ENCODE peak calls at places on chromosomes 7 and 10, in six cellular contexts. M is breast epithelium, L is HepG2, Z is tibial artery, D is left lung, Y is right atrium auricular region. U is an unnamed sample. For H3K9me3 and H3K4me1, the result is how much of the 10 kb centered on the place peaks cover.

GRCh38 chr10:21976739-21977138 is 26.8 kb downstream of the DNAJC1 start:
- DNase-seq in M (no peak), L (no peak), Z (no peak), D (no peak), Y (no peak), U (no peak)

GRCh38 chr7:143003393-143004051 is 23.4 kb downstream of the OR9A2 start:
- DNase-seq in M (no peak), L (peak), Z (no peak), D (no peak), Y (no peak), U (peak)

GRCh38 chr7:87810130-87810529 is 66.0 kb downstream of the SLC25A40 start:
- DNase-seq in M (no peak), L (no peak), Z (no peak), D (no peak), Y (no peak), U (no peak)

GRCh38 chr7:30430777-30431176 is 47.8 kb downstream of the NOD1 start:
- DNase-seq in M (no peak), L (no peak), Z (no peak), D (no peak), Y (no peak), U (no peak)

GRCh38 chr7:46859963-46860475 is 721.9 kb downstream of the TNS3 start:
- DNase-seq in M (no peak), L (no peak), Z (no peak), D (peak), Y (no peak), U (no peak)

GRCh38 chr7:95905165-95905564 is 132.8 kb downstream of the DYNC1I1 start:
- DNase-seq in M (no peak), L (no peak), Z (no peak), D (no peak), Y (no peak), U (no peak)

GRCh38 chr7:127654404-127655392 is 2.7 kb downstream of the SND1 start:
- DNase-seq in M (no peak), L (no peak), Z (no peak), D (no peak), Y (no peak), U (no peak)

GRCh38 chr7:19674266-19674960 is 34.4 kb downstream of the POLR1F start:
- DNase-seq in M (no peak), L (no peak), Z (no peak), D (no peak), Y (no peak), U (no peak)

GRCh38 chr7:144821069-144821468 is 14.8 kb downstream of the TPK1 start:
- DNase-seq in M (no peak), L (no peak), Z (no peak), D (no peak), Y (no peak), U (no peak)

GRCh38 chr7:128790297-128791037 is 1.3 kb upstream of the CCDC136 start:
- DNase-seq in M (no peak), L (no peak), Z (no peak), D (no peak), Y (no peak), U (no peak)

GRCh38 chr7:157861031-157861491 is 524.3 kb downstream of the DNAJB6 start:
- DNase-seq in M (no peak), L (no peak), Z (no peak), D (no peak), Y (no peak), U (no peak)

GRCh38 chr7:157863906-157864810 is 527.4 kb downstream of the DNAJB6 start:
- DNase-seq in M (no peak), L (no peak), Z (no peak), D (no peak), Y (no peak), U (no peak)

GRCh38 chr7:157863176-157863575 is 526.4 kb downstream of the DNAJB6 start:
- DNase-seq in M (no peak), L (no peak), Z (no peak), D (no peak), Y (no peak), U (no peak)

GRCh38 chr7:157861551-157861950 is 524.7 kb downstream of the DNAJB6 start:
- DNase-seq in M (no peak), L (no peak), Z (no peak), D (no peak), Y (no peak), U (no peak)

DNA sequence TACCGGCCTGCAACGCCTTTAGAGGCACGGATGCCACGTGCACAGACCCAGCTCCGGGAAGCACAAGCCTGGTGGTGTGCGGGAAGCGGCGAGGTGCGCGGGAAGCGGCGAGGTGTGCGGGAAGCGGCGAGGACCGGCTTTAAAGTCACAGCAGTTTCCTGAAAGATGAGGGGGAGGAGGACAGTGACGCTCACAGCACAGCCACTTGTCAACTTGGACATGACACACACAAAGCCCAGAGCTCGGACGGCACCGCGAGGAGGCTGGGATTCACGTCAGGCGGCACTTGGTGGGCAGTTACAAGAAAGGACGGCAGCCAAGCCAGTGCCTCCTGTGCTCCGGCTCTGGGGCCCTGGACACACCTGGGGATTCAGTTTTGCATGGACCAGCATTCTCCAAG is 525.9 kb downstream of the DNAJB6 start:
- DNase-seq in M (no peak), L (no peak), Z (no peak), D (no peak), Y (no peak), U (no peak)
- H3K9me3 ChIP-seq in M (under half), L (under half), Z (under half), D (under half), Y (under half), U (under half)

GRCh38 chr10:77921395-77921794 is 5.2 kb downstream of the DLG5 start:
- DNase-seq in M (no peak), L (no peak), Z (no peak), D (no peak), Y (no peak), U (no peak)
- H3K4me1 ChIP-seq in M (under half), L (half or more), Z (under half), D (under half), Y (under half), U (under half)

DNA sequence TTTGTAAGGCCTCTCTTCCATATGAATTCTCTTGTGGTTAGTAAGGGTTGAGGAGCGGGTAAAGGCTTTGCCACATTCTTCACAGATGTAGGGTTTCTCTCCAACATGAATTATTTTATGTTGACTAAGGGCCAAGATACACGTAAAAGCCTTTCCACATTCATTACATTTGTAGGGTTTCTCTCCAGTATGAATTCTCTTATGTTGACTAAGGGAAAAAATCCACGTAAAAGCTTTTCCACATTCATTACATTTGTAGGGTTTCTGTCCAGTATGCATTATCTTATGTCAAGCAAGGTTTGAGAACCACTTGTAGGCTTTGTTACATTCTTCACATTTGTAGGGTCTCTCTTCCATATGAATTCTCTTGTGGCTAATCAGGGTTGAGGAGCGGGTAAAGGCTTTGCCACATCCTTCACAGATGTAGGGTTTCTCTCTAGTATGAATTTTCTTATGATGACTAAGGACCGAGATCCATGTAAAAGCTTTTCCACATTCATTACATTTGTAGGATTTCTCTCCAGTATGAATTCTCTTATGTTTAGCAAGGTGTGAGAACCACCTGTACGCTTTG is 493.0 kb downstream of the ZNF479 start:
- DNase-seq in M (no peak), L (no peak), Z (no peak), D (no peak), Y (no peak), U (no peak)
- H3K9me3 ChIP-seq in M (under half), L (half or more), Z (half or more), D (under half), Y (half or more), U (under half)

GRCh38 chr10:127923646-127924045 is 16.7 kb downstream of the PTPRE start:
- DNase-seq in M (no peak), L (no peak), Z (no peak), D (no peak), Y (no peak), U (no peak)

GRCh38 chr10:127922675-127923366 is 15.9 kb downstream of the PTPRE start:
- DNase-seq in M (peak), L (peak), Z (peak), D (peak), Y (peak), U (peak)

GRCh38 chr10:127921751-127922140 is 14.8 kb downstream of the PTPRE start:
- DNase-seq in M (no peak), L (no peak), Z (no peak), D (no peak), Y (no peak), U (peak)

GRCh38 chr10:127921075-127921750 is 14.3 kb downstream of the PTPRE start:
- DNase-seq in M (no peak), L (no peak), Z (no peak), D (no peak), Y (no peak), U (no peak)

GRCh38 chr10:127922206-127922605 is 15.3 kb downstream of the PTPRE start:
- DNase-seq in M (no peak), L (no peak), Z (no peak), D (peak), Y (no peak), U (no peak)
- H3K4me1 ChIP-seq in M (under half), L (under half), Z (under half), D (half or more), Y (under half), U (under half)

DNA sequence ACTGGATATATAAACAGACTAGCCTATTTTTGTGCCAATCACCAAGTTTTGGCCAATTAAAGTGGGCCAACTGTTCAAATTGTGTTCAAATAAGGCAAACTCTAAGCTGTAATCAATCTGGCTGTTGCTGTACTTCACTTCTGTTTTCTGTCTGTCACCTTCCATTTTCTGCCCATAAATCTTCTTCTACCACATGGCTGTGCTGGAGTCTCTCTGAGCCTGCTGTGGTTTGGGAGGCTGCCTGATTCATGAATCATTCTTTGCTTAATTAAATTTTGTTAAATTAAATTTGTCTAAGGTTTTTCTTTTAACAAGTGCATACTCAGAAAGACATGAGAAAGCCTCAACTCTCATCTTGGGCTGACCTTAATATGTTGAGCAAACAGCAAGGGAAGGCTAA is 172.6 kb upstream of the VIPR2 start:
- DNase-seq in M (no peak), L (no peak), Z (no peak), D (no peak), Y (no peak), U (no peak)
- H3K9me3 ChIP-seq in M (under half), L (under half), Z (under half), D (under half), Y (under half), U (under half)

DNA sequence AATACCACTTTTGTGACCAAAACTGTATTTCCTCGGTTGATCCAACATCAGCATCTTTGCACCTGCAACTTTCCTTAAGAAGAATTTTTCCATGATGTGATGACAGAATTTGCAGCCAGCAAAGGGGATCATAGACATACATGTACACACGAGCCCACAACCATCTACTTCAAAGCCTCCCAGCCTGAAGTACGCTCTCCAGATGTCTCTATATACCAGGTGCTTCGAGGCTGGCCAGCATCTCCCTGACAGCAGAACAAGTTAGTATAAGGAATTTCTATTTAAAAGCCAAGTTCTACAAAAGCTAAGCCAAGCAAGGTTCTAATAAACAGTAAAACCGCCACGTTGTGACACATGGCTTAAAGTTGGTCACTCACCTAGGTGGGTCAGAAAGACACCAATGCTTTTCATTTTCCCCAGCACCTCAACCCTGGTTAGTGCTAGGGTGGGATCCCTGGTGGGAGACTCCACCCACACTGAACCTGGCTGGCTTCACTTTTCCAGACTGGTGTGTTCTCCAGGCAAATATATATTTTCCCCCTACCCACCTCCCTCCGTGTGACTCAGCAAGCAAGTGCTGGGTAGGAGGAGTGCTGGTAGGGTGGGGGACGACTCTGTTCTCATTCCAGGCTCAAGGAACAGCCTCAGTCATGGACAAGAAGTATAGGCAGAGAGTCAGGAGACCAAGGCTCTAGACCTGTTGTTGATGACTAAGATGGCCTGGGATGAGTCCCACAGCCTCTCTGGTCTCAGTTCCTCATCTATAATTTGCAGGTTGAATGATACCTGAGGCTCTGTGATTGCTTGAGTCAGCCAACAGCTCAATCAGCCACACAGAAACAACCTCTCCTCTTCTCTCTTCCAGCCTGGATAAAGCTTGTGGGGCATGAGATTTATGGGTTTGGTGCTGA is 328.2 kb downstream of the KCNMA1 start:
- DNase-seq in M (no peak), L (no peak), Z (no peak), D (no peak), Y (no peak), U (no peak)
- H3K4me1 ChIP-seq in M (under half), L (under half), Z (under half), D (under half), Y (under half), U (under half)

DNA sequence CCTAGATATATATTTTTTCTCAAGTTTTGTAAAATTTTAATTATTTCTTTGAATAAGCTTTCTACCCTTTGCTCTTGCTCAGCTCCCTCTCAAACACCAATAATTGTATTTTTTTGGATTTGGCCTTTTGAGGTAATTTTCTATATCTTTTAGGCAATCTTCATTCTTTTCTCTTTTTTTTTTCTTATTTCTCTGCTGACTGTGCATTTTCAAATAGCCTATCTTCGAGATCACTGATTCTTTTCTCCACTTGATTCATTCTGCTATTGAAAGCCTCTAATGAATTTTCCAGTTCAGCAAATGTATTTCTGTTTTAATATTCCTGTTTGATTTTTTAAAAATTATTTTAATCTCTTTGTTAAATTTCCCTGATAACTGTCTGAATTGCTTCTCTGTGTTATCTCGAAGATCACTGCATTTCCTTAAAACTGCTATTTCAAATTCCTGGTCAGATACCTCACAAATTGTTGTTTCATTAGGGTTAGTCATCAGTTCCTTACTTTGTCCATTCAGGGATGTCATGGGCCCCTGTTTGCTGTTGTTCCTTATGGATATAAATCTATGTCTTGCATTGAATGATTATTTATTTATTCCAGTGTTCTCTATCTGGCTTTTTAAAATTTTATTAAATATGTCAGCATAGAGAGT is 100.1 kb upstream of the UNC5B start:
- DNase-seq in M (no peak), L (no peak), Z (no peak), D (no peak), Y (no peak), U (no peak)
- H3K9me3 ChIP-seq in M (under half), L (under half), Z (under half), D (under half), Y (under half), U (under half)

GRCh38 chr10:79130255-79130654 is 61.5 kb downstream of the ZMIZ1 start:
- DNase-seq in M (no peak), L (no peak), Z (no peak), D (no peak), Y (no peak), U (no peak)

GRCh38 chr10:79131730-79132644 is 63.2 kb downstream of the ZMIZ1 start:
- DNase-seq in M (no peak), L (no peak), Z (no peak), D (no peak), Y (no peak), U (no peak)

GRCh38 chr10:79128923-79129305 is 60.1 kb downstream of the ZMIZ1 start:
- DNase-seq in M (no peak), L (no peak), Z (no peak), D (no peak), Y (no peak), U (peak)

GRCh38 chr10:79129361-79129997 is 60.7 kb downstream of the ZMIZ1 start:
- DNase-seq in M (no peak), L (peak), Z (no peak), D (no peak), Y (no peak), U (no peak)

DNA sequence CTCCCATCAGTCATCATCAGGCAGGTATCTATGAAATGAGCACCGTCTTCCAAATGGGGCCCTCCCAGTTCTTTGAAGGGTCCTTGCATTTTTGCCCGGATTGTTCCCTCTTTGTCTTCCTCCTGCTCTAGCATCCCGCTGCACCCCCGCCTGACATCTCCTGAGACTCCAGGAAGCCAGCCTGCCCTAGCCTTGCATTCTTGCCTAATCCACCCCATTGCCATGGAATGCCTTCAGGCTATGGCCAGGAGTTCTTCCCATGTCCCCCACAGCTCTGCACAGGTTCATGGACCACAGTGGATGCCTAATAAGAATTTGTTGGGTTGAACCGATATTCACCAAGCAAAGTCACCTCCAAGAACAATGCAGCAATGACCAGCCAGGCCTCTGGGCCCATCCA is 62.1 kb downstream of the ZMIZ1 start:
- DNase-seq in M (no peak), L (no peak), Z (no peak), D (no peak), Y (no peak), U (no peak)
- H3K4me1 ChIP-seq in M (under half), L (half or more), Z (under half), D (half or more), Y (under half), U (under half)

GRCh38 chr10:12507165-12507870 is 158.0 kb downstream of the CAMK1D start:
- DNase-seq in M (no peak), L (no peak), Z (no peak), D (no peak), Y (peak), U (no peak)
- H3K9me3 ChIP-seq in M (under half), L (under half), Z (under half), D (under half), Y (under half), U (under half)

GRCh38 chr7:2526659-2527504 is 7.3 kb downstream of the LFNG start:
- DNase-seq in M (no peak), L (no peak), Z (no peak), D (peak), Y (no peak), U (no peak)

GRCh38 chr7:2527505-2528464 is 8.2 kb downstream of the LFNG start:
- DNase-seq in M (no peak), L (peak), Z (no peak), D (peak), Y (no peak), U (peak)

GRCh38 chr7:2524808-2525140 is 5.2 kb downstream of the LFNG start:
- DNase-seq in M (no peak), L (no peak), Z (no peak), D (no peak), Y (no peak), U (no peak)

GRCh38 chr7:2525161-2525930 is 5.8 kb downstream of the LFNG start:
- DNase-seq in M (no peak), L (no peak), Z (no peak), D (peak), Y (no peak), U (no peak)

GRCh38 chr7:2525931-2526630 is 6.5 kb downstream of the LFNG start:
- DNase-seq in M (no peak), L (no peak), Z (no peak), D (peak), Y (no peak), U (no peak)
- H3K4me1 ChIP-seq in M (half or more), L (half or more), Z (under half), D (half or more), Y (under half), U (under half)